ENCODE peak calls at places on chromosomes 16 and 17, in five cellular contexts. K is SK-N-SH, B is IMR-90, T is H1, M is GM12878. R is an unnamed sample.

GRCh38 chr17:39231587-39232551 is 6.1 kb upstream of the STAC2 start:
- DNase-seq in K (peak), B (peak), T (no peak), M (no peak), R (peak)

GRCh38 chr17:79988163-79988971 is 47.3 kb downstream of the TBC1D16 start:
- DNase-seq in K (no peak), B (peak), T (no peak), M (no peak), R (peak)

GRCh38 chr17:14086189-14086588 is 16.9 kb downstream of the COX10 start:
- DNase-seq in K (no peak), B (no peak), T (no peak), M (no peak), R (no peak)

GRCh38 chr16:89167425-89167941 is 4.1 kb upstream of the CDH15 start:
- DNase-seq in K (peak), B (peak), T (peak), M (peak), R (peak)

GRCh38 chr17:59725691-59726090 is 18.2 kb downstream of the VMP1 start:
- DNase-seq in K (no peak), B (no peak), T (no peak), M (no peak), R (no peak)

GRCh38 chr17:65293584-65294183 is 156.5 kb downstream of the RGS9 start:
- DNase-seq in K (no peak), B (no peak), T (no peak), M (no peak), R (no peak)

GRCh38 chr17:40471856-40472732 is 28.8 kb downstream of the IGFBP4 start:
- DNase-seq in K (no peak), B (peak), T (no peak), M (no peak), R (no peak)

GRCh38 chr17:56629450-56630187 is 36.1 kb downstream of the NOG start:
- DNase-seq in K (peak), B (peak), T (peak), M (no peak), R (peak)

GRCh38 chr17:76755285-76755684 is 17.4 kb downstream of the MFSD11 start:
- DNase-seq in K (peak), B (no peak), T (no peak), M (no peak), R (no peak)

GRCh38 chr17:4968916-4969550 is 1.4 kb upstream of the SPAG7 start:
- DNase-seq in K (peak), B (peak), T (no peak), M (no peak), R (peak)

GRCh38 chr16:8735574-8735973 is 61.2 kb downstream of the ABAT start:
- DNase-seq in K (peak), B (no peak), T (no peak), M (no peak), R (no peak)

DNA sequence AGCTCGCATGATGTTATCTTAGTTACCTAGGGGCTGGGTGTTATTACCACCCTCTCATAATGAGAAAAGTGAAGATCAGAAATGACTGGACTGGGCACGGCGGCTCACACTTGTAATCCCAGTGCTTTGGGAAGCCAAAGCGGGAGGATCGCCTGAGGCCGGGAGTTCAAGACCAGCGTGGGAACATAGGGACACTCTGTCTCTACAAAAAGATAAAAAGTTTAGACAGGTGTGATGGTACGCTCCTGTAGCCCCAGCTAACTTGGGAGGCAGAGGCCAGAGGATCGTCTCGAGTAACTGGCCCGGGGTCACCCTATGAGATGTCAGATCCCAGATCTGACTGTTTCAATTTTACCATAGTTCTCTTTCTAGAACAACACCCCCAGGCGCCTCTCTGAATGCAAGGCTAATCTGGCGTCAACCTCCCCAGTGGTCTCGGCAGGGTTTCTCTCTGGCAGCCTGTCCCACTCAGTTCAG is 1.9 kb upstream of the CCDC102A start:
- DNase-seq in K (no peak), B (no peak), T (no peak), M (no peak), R (no peak)
- TF ChIP-seq RFX5 in K (no peak), B (no peak), T (no peak), M (no peak), R (no peak)

DNA sequence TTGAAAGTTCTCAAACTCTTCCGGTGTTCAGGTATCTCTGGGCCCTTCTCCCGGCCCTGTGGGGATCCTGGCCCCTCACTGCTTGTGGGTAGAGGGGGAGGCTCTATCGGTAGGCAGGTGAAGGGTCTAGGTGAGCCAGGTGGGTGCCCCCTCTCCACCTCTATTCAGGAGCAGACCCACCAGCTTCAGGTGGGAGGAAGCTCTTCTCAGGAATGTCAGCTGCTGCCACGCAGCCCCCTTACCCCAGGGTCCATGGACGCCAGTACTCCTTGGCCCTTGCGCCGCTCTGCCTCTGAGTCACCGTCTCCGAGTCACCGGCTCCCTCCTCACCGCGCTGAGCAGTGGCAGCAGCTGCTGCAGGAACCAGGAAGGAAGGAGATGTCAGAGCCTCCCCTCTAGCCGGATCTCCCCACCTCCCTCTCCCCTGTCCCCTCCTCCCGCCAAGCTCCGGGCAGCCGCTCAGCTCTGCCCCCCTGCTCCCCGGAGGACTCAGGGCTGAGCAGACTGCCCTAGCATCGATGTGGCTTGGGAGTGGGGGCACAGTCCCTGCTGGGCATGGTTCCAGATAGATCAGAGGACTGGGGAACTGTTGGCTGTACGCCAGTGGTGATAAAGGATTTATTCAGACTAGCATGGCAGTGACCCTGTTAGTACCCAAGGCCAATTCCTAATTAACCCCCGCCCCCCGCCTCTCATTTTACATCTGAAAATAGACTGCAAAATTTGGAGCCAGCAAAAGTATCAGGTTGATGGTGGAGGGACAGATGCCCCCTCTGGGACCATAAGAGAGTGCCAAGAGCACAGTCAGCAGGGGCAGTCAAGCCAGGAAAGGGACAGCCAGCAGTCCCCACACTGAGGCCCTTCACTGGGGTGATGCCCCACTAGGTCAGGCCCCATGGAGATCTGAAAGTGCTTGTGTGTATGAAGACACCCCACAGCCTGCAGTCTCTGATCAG is at the start of gene OSBPL7:
- DNase-seq in K (peak), B (peak), T (peak), M (peak), R (peak)
- TF ChIP-seq RFX5 in K (peak), B (no peak), T (no peak), M (no peak), R (no peak)

GRCh38 chr16:50025544-50025931 is 513 bp downstream of the CNEP1R1 start:
- DNase-seq in K (no peak), B (no peak), T (no peak), M (no peak), R (no peak)
- TF ChIP-seq RFX5 in K (no peak), B (no peak), T (no peak), M (no peak), R (no peak)

GRCh38 chr17:944266-944665 is 35.3 kb downstream of the NXN start:
- DNase-seq in K (no peak), B (no peak), T (no peak), M (no peak), R (no peak)
- TF ChIP-seq RFX5 in K (no peak), B (no peak), T (no peak), M (no peak), R (no peak)

GRCh38 chr16:2894231-2894630 is 11.2 kb downstream of the FLYWCH2 start:
- DNase-seq in K (no peak), B (no peak), T (no peak), M (no peak), R (no peak)
- TF ChIP-seq RFX5 in K (no peak), B (no peak), T (no peak), M (no peak), R (no peak)

GRCh38 chr16:27640277-27640600 is 90.3 kb downstream of the KATNIP start:
- DNase-seq in K (no peak), B (no peak), T (peak), M (no peak), R (no peak)
- TF ChIP-seq RFX5 in K (no peak), B (no peak), T (no peak), M (no peak), R (no peak)

GRCh38 chr17:6711081-6711674 is 2.0 kb downstream of the SLC13A5 start:
- DNase-seq in K (no peak), B (no peak), T (no peak), M (no peak), R (no peak)

GRCh38 chr17:6711681-6712057 is 1.5 kb downstream of the SLC13A5 start:
- DNase-seq in K (no peak), B (no peak), T (no peak), M (no peak), R (no peak)

GRCh38 chr17:6712058-6712853 is 913 bp downstream of the SLC13A5 start:
- DNase-seq in K (peak), B (no peak), T (peak), M (no peak), R (no peak)

GRCh38 chr17:6708357-6708961 is 4.7 kb downstream of the SLC13A5 start:
- DNase-seq in K (no peak), B (no peak), T (no peak), M (no peak), R (no peak)

DNA sequence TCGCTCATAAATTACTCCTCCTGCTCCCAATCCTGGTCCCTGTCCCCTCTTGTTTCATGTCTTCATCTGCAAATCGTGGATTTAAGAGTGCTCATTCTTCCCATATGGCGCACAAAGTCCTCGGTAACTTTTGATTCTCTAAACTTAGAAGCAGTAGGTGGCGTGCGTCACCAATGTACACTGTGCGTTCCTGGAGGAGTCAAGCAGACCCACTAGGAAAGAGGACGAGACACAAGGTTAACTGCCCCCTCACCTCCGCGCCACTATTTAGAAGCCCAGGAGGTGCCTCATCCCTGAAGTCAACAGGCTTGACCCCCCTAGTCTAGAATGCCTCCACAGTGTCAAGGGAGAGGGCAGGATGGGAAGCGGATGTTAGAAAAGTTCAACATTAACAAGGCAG is 2.9 kb downstream of the SLC13A5 start:
- DNase-seq in K (peak), B (no peak), T (no peak), M (no peak), R (peak)
- TF ChIP-seq RFX5 in K (no peak), B (no peak), T (no peak), M (no peak), R (no peak)